ENCODE peak calls at places on chromosomes 11 and 22, in nine cellular contexts. U, Z, N, X, D, G, I, F and S are unnamed samples.

GRCh38 chr11:106133529-106133928 is 56.1 kb downstream of the AASDHPPT start:
- DNase-seq in U (no peak), Z (no peak), N (peak), X (no peak), D (no peak), G (peak), I (peak), F (no peak), S (no peak)

GRCh38 chr11:4916581-4916980 is 2.6 kb downstream of the OR51G2 start:
- DNase-seq in U (no peak), Z (no peak), N (no peak), X (no peak), D (no peak), G (no peak), I (no peak), F (no peak), S (no peak)

GRCh38 chr11:114259124-114259526 is 37.1 kb upstream of the NNMT start:
- DNase-seq in U (no peak), Z (no peak), N (peak), X (no peak), D (no peak), G (no peak), I (no peak), F (no peak), S (no peak)

GRCh38 chr11:75365711-75366181 is 14.3 kb upstream of the ARRB1 start:
- DNase-seq in U (no peak), Z (no peak), N (peak), X (no peak), D (peak), G (no peak), I (peak), F (no peak), S (no peak)

GRCh38 chr11:77436969-77437368 is 36.9 kb downstream of the PAK1 start:
- DNase-seq in U (no peak), Z (no peak), N (no peak), X (no peak), D (no peak), G (no peak), I (no peak), F (no peak), S (no peak)

GRCh38 chr11:27882066-27882697 is 181.9 kb upstream of the BDNF start:
- DNase-seq in U (no peak), Z (no peak), N (peak), X (no peak), D (no peak), G (peak), I (no peak), F (no peak), S (no peak)

GRCh38 chr11:134658481-134659080 is 246.5 kb upstream of the B3GAT1 start:
- DNase-seq in U (no peak), Z (no peak), N (no peak), X (no peak), D (no peak), G (no peak), I (no peak), F (peak), S (no peak)

GRCh38 chr11:46075168-46075567 is 46.1 kb downstream of the PHF21A start:
- DNase-seq in U (no peak), Z (no peak), N (peak), X (no peak), D (peak), G (no peak), I (peak), F (no peak), S (no peak)

GRCh38 chr11:74169736-74170458 is 905 bp downstream of the C2CD3 start:
- DNase-seq in U (no peak), Z (no peak), N (no peak), X (no peak), D (no peak), G (no peak), I (no peak), F (peak), S (no peak)

GRCh38 chr22:39732625-39733024 is 160.9 kb downstream of the ENTHD1 start:
- DNase-seq in U (no peak), Z (no peak), N (no peak), X (no peak), D (no peak), G (no peak), I (no peak), F (no peak), S (no peak)

GRCh38 chr22:27391092-27391770 is 410.3 kb downstream of the MN1 start:
- DNase-seq in U (no peak), Z (no peak), N (peak), X (no peak), D (peak), G (no peak), I (no peak), F (no peak), S (no peak)

GRCh38 chr22:35589071-35589735 is 27.9 kb downstream of the MB start:
- DNase-seq in U (peak), Z (no peak), N (peak), X (no peak), D (peak), G (no peak), I (peak), F (no peak), S (no peak)

GRCh38 chr11:10694481-10695239 is 1.1 kb upstream of the IRAG1 start:
- DNase-seq in U (peak), Z (no peak), N (no peak), X (no peak), D (no peak), G (no peak), I (peak), F (no peak), S (no peak)

GRCh38 chr22:28773461-28773867 is 969 bp downstream of the CCDC117 start:
- DNase-seq in U (peak), Z (no peak), N (peak), X (peak), D (peak), G (peak), I (peak), F (no peak), S (no peak)

GRCh38 chr22:20807315-20807752 is 33.4 kb downstream of the SERPIND1 start:
- DNase-seq in U (peak), Z (no peak), N (peak), X (no peak), D (peak), G (no peak), I (peak), F (no peak), S (no peak)

GRCh38 chr11:6855971-6856542 is 6.8 kb upstream of the OR10A2 start:
- DNase-seq in U (no peak), Z (no peak), N (peak), X (no peak), D (peak), G (no peak), I (peak), F (no peak), S (no peak)

GRCh38 chr11:2674681-2675131 is 25.1 kb downstream of the KCNQ1OT1 start:
- DNase-seq in U (no peak), Z (no peak), N (no peak), X (no peak), D (no peak), G (no peak), I (no peak), F (no peak), S (no peak)

GRCh38 chr11:46912526-46913150 is 5.7 kb downstream of the LRP4 start:
- DNase-seq in U (no peak), Z (no peak), N (no peak), X (no peak), D (no peak), G (no peak), I (no peak), F (no peak), S (no peak)

GRCh38 chr22:46081036-46081830 is 69.1 kb upstream of the PPARA start:
- DNase-seq in U (no peak), Z (no peak), N (no peak), X (no peak), D (no peak), G (no peak), I (no peak), F (no peak), S (no peak)

GRCh38 chr22:50416996-50417395 is 57.8 kb downstream of the SBF1 start:
- DNase-seq in U (no peak), Z (no peak), N (no peak), X (no peak), D (no peak), G (no peak), I (no peak), F (no peak), S (no peak)

GRCh38 chr11:2913776-2914474 is 15.3 kb downstream of the PHLDA2 start:
- DNase-seq in U (no peak), Z (no peak), N (no peak), X (peak), D (no peak), G (no peak), I (no peak), F (no peak), S (no peak)

GRCh38 chr11:108115495-108116140 is 5.7 kb upstream of the ACAT1 start:
- DNase-seq in U (no peak), Z (no peak), N (peak), X (no peak), D (peak), G (no peak), I (peak), F (peak), S (no peak)

GRCh38 chr11:119803139-119803538 is 74.1 kb upstream of the NECTIN1 start:
- DNase-seq in U (no peak), Z (no peak), N (no peak), X (no peak), D (no peak), G (no peak), I (no peak), F (no peak), S (no peak)

GRCh38 chr11:60919320-60919719 is 4.9 kb upstream of the TMEM132A start:
- DNase-seq in U (no peak), Z (no peak), N (peak), X (no peak), D (no peak), G (no peak), I (no peak), F (no peak), S (no peak)

GRCh38 chr11:124846058-124846719 is 19.0 kb upstream of the ROBO3 start:
- DNase-seq in U (no peak), Z (no peak), N (no peak), X (no peak), D (no peak), G (no peak), I (no peak), F (no peak), S (no peak)

GRCh38 chr11:26779466-26779865 is 57.6 kb upstream of the SLC5A12 start:
- DNase-seq in U (no peak), Z (no peak), N (no peak), X (no peak), D (no peak), G (no peak), I (peak), F (no peak), S (no peak)

GRCh38 chr11:114162719-114163123 is 103.2 kb downstream of the ZBTB16 start:
- DNase-seq in U (peak), Z (no peak), N (peak), X (no peak), D (peak), G (no peak), I (peak), F (peak), S (no peak)

GRCh38 chr22:37551981-37552380 is 8.3 kb upstream of the CDC42EP1 start:
- DNase-seq in U (no peak), Z (no peak), N (no peak), X (no peak), D (no peak), G (no peak), I (no peak), F (no peak), S (no peak)

GRCh38 chr22:37552560-37553163 is 7.6 kb upstream of the CDC42EP1 start:
- DNase-seq in U (no peak), Z (no peak), N (no peak), X (no peak), D (peak), G (no peak), I (peak), F (peak), S (no peak)

GRCh38 chr22:37546436-37547248 is 13.6 kb upstream of the CDC42EP1 start:
- DNase-seq in U (no peak), Z (no peak), N (peak), X (no peak), D (peak), G (no peak), I (peak), F (peak), S (no peak)

GRCh38 chr22:37547249-37547741 is 13.0 kb upstream of the CDC42EP1 start:
- DNase-seq in U (no peak), Z (no peak), N (peak), X (no peak), D (no peak), G (no peak), I (no peak), F (no peak), S (no peak)

DNA sequence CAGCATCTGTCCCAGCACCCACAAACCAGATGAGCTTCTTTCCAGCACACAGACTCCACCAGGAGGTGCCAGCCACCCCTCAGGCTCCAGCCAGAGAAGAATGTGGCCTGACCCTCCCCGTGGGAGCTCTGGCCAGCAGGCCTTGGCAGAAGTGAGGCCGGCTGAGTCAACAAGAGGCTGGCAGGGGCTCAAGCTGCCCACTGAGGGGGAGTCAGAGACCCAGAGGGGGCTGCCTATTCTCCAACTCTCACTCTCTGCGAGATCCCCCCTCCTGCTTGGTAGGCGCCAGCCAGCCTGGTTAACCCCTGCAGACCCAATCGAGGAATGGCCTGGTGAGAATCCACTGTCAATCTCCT is 10.6 kb upstream of the CDC42EP1 start:
- DNase-seq in U (no peak), Z (no peak), N (peak), X (no peak), D (peak), G (no peak), I (peak), F (no peak), S (no peak)
- TF ChIP-seq CTCF in U (peak), Z (no peak), N (peak), X (no peak), D (peak), G (no peak), I (peak), F (no peak), S (no peak)

GRCh38 chr11:15216678-15217077 is 102.0 kb downstream of the INSC start:
- DNase-seq in U (no peak), Z (peak), N (peak), X (peak), D (no peak), G (peak), I (no peak), F (no peak), S (no peak)
- TF ChIP-seq CTCF in U (peak), Z (no peak), N (peak), X (peak), D (peak), G (peak), I (peak), F (no peak), S (no peak)

GRCh38 chr22:44889233-44889878 is 120.4 kb downstream of the PHF21B start:
- DNase-seq in U (no peak), Z (no peak), N (no peak), X (no peak), D (no peak), G (peak), I (no peak), F (no peak), S (no peak)
- TF ChIP-seq CTCF in U (no peak), Z (no peak), N (no peak), X (no peak), D (no peak), G (no peak), I (no peak), F (no peak), S (no peak)

DNA sequence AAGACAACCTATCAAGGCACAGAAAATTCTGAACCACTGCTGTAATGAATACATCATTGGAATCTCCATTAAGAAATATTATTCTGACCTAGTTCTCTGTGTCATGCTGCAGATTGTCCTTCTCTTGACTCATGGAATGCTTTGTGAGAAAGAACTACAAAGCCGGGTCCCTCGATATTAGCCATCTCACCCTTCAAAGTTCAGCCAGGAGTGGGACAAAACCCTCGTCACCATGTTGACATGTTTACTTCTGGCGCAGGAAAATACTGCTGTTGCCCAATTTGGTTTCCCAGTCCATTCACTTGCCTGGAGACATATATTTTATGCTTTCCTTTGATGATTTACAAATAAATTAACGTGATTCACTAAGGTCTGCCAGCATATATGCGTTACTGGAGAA is 10.9 kb upstream of the WT1 start:
- DNase-seq in U (no peak), Z (no peak), N (no peak), X (no peak), D (no peak), G (no peak), I (no peak), F (no peak), S (no peak)
- TF ChIP-seq CTCF in U (no peak), Z (no peak), N (no peak), X (no peak), D (no peak), G (no peak), I (no peak), F (no peak), S (no peak)

DNA sequence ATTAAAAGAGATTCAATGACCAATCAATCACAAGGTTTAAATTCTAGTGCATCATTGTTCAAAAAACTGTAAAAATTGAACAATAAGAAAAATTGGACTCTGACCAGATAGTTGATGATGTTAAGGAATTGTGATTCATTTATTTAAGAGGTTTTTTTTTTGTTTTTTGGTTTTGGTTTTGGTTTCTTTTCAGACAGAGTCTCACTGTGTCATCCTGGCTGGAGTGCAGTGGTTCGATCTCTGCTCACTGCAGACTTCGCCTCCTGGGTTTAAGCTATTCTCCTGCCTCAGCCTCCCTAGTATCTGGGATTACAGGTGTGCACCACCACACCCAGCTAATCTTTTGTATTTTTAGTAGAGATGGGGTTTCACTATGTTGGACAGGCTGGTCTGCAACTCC is 17.1 kb upstream of the EIF3M start:
- DNase-seq in U (no peak), Z (no peak), N (peak), X (no peak), D (no peak), G (no peak), I (no peak), F (no peak), S (no peak)
- TF ChIP-seq CTCF in U (no peak), Z (no peak), N (no peak), X (no peak), D (no peak), G (no peak), I (no peak), F (no peak), S (no peak)

GRCh38 chr11:102447941-102448868 is 4.4 kb downstream of the TMEM123 start:
- DNase-seq in U (no peak), Z (no peak), N (no peak), X (no peak), D (no peak), G (no peak), I (no peak), F (no peak), S (no peak)

GRCh38 chr11:102448869-102449224 is 3.7 kb downstream of the TMEM123 start:
- DNase-seq in U (no peak), Z (no peak), N (peak), X (no peak), D (no peak), G (no peak), I (no peak), F (no peak), S (no peak)

GRCh38 chr11:102451041-102451692 is 1.4 kb downstream of the TMEM123 start:
- DNase-seq in U (no peak), Z (no peak), N (no peak), X (no peak), D (no peak), G (no peak), I (no peak), F (no peak), S (no peak)

GRCh38 chr11:102451693-102452460 is 688 bp downstream of the TMEM123 start:
- DNase-seq in U (no peak), Z (peak), N (peak), X (peak), D (peak), G (peak), I (peak), F (peak), S (peak)

GRCh38 chr11:102449651-102450570 is 2.7 kb downstream of the TMEM123 start:
- DNase-seq in U (no peak), Z (peak), N (no peak), X (no peak), D (peak), G (no peak), I (no peak), F (no peak), S (no peak)
- TF ChIP-seq CTCF in U (no peak), Z (no peak), N (no peak), X (no peak), D (no peak), G (no peak), I (no peak), F (no peak), S (no peak)

GRCh38 chr11:12287374-12288211 is 89.8 kb upstream of the PARVA start:
- DNase-seq in U (peak), Z (no peak), N (peak), X (peak), D (peak), G (peak), I (peak), F (peak), S (no peak)
- TF ChIP-seq CTCF in U (peak), Z (no peak), N (peak), X (no peak), D (peak), G (peak), I (peak), F (no peak), S (no peak)

GRCh38 chr11:440065-441042 is 1.5 kb downstream of the ANO9 start:
- DNase-seq in U (no peak), Z (peak), N (peak), X (no peak), D (peak), G (peak), I (peak), F (peak), S (no peak)
- TF ChIP-seq CTCF in U (no peak), Z (no peak), N (peak), X (peak), D (peak), G (peak), I (peak), F (peak), S (no peak)

DNA sequence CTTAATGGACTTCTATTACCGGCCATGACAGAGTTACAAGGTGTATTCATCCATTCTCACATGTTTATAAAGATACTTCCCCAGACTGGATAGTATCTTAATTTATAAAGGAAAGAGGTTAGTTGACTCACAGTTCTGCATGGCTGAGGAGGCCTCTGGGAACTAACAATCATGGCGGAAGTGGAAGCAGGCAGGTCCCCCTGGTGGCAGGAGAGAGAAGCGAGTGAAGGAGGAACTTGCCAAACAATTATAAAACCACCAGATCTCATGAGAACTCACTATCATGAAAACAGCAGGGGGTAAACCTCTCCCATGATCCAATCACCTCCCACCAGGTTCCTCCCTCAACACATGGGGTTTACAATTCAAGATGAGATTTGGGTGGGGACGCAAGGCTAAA is 170.0 kb upstream of the PDGFD start:
- DNase-seq in U (no peak), Z (peak), N (no peak), X (no peak), D (no peak), G (peak), I (peak), F (no peak), S (no peak)
- TF ChIP-seq CTCF in U (peak), Z (peak), N (peak), X (peak), D (peak), G (peak), I (peak), F (no peak), S (no peak)